ENCODE peak calls at places on chromosomes 13 and 19, in ten cellular contexts. W is neural progenitor cell, J is OCI-LY7, E is cardiac muscle cell, Q is right cardiac atrium, C is lower lobe of right lung, B is uterus, R is SK-N-SH, U is heart right ventricle, A is psoas muscle. L is an unnamed sample.

GRCh38 chr13:27211771-27212364 is 39.5 kb upstream of the RPL21 start:
- DNase-seq in W (no peak), J (no peak), E (no peak), Q (no peak), C (no peak), B (no peak), R (no peak), U (no peak), A (no peak), L (no peak)

GRCh38 chr13:81596224-81596753 is 1255.4 kb upstream of the SPRY2 start:
- DNase-seq in W (no peak), J (no peak), E (no peak), Q (no peak), C (no peak), B (no peak), R (no peak), U (no peak), A (no peak), L (no peak)

GRCh38 chr13:26449063-26449848 is 108.2 kb upstream of the WASF3 start:
- DNase-seq in W (no peak), J (no peak), E (no peak), Q (no peak), C (no peak), B (no peak), R (no peak), U (no peak), A (no peak), L (no peak)

GRCh38 chr13:23584275-23584674 is 14.1 kb downstream of the TNFRSF19 start:
- DNase-seq in W (no peak), J (no peak), E (no peak), Q (no peak), C (no peak), B (no peak), R (no peak), U (no peak), A (no peak), L (no peak)

GRCh38 chr19:4362871-4363545 is 19.6 kb downstream of the MPND start:
- DNase-seq in W (peak; percentile 42), J (peak; percentile 31), E (no peak), Q (no peak), C (no peak), B (no peak), R (no peak), U (no peak), A (no peak), L (no peak)

GRCh38 chr19:8336665-8337064 is 6.4 kb downstream of the KANK3 start:
- DNase-seq in W (no peak), J (no peak), E (no peak), Q (no peak), C (no peak), B (no peak), R (no peak), U (no peak), A (no peak), L (no peak)

GRCh38 chr13:50543767-50544166 is 299.7 kb downstream of the DLEU7 start:
- DNase-seq in W (peak; percentile 26), J (no peak), E (no peak), Q (peak; percentile 76), C (no peak), B (no peak), R (no peak), U (no peak), A (peak; percentile 22), L (peak; percentile 81)

GRCh38 chr13:110106726-110107125 is 200.2 kb downstream of the COL4A1 start:
- DNase-seq in W (no peak), J (no peak), E (no peak), Q (peak; percentile 84), C (no peak), B (peak; percentile 56), R (no peak), U (peak; percentile 57), A (no peak), L (no peak)

GRCh38 chr13:33435207-33435606 is 149.7 kb upstream of the STARD13 start:
- DNase-seq in W (no peak), J (no peak), E (no peak), Q (no peak), C (no peak), B (no peak), R (no peak), U (no peak), A (no peak), L (no peak)

GRCh38 chr13:95880346-95880745 is 172.9 kb downstream of the UGGT2 start:
- DNase-seq in W (no peak), J (no peak), E (no peak), Q (no peak), C (no peak), B (no peak), R (no peak), U (no peak), A (no peak), L (no peak)

GRCh38 chr13:48773531-48774275 is 120.0 kb downstream of the CYSLTR2 start:
- DNase-seq in W (no peak), J (no peak), E (no peak), Q (no peak), C (no peak), B (no peak), R (no peak), U (no peak), A (no peak), L (no peak)
- H3K9me3 ChIP-seq in W (peaks cover under 1% of the 10 kb centered on the region), J (no peaks in the 10 kb centered on the region), E (no peaks in the 10 kb centered on the region), Q (no peaks in the 10 kb centered on the region), C (no peaks in the 10 kb centered on the region), B (no peaks in the 10 kb centered on the region), R (no peaks in the 10 kb centered on the region), U (no peaks in the 10 kb centered on the region), A (no peaks in the 10 kb centered on the region), L (no peaks in the 10 kb centered on the region)

GRCh38 chr19:18853755-18854427 is 22.1 kb downstream of the UPF1 start:
- DNase-seq in W (no peak), J (no peak), E (no peak), Q (peak; percentile 32), C (no peak), B (no peak), R (no peak), U (no peak), A (peak; percentile 11), L (peak; percentile 21)
- H3K27ac ChIP-seq in W (no peak overlapping the region), J (no peak overlapping the region), E (no peak overlapping the region), Q (no peak overlapping the region), C (no peak overlapping the region), B (no peak overlapping the region), R (no peak overlapping the region), U (no peak overlapping the region), A (no peak overlapping the region), L (no peak overlapping the region)

GRCh38 chr19:41433171-41433570 is 6.0 kb upstream of the B3GNT8 start:
- DNase-seq in W (no peak), J (no peak), E (no peak), Q (peak; percentile 52), C (no peak), B (no peak), R (no peak), U (no peak), A (no peak), L (no peak)
- H3K9me3 ChIP-seq in W (no peaks in the 10 kb centered on the region), J (no peaks in the 10 kb centered on the region), E (no peaks in the 10 kb centered on the region), Q (no peaks in the 10 kb centered on the region), C (no peaks in the 10 kb centered on the region), B (no peaks in the 10 kb centered on the region), R (no peaks in the 10 kb centered on the region), U (no peaks in the 10 kb centered on the region), A (no peaks in the 10 kb centered on the region), L (no peaks in the 10 kb centered on the region)

DNA sequence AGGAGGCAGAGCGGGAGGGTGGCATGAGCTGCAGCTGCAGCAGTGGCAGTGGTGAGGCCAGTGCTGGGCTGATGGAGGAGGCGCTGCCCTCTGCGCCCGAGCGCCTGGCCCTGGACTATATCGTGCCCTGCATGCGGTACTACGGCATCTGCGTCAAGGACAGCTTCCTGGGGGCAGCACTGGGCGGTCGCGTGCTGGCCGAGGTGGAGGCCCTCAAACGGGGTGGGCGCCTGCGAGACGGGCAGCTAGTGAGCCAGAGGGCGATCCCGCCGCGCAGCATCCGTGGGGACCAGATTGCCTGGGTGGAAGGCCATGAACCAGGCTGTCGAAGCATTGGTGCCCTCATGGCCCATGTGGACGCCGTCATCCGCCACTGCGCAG is 2.0 kb downstream of the EGLN2 start:
- DNase-seq in W (no peak), J (no peak), E (no peak), Q (peak; percentile 69), C (no peak), B (no peak), R (no peak), U (no peak), A (no peak), L (no peak)
- H3K27ac ChIP-seq in W (no peak overlapping the region), J (no peak overlapping the region), E (peak overlapping the region; percentile 80), Q (no peak overlapping the region), C (peak overlapping the region; percentile 92), B (peak overlapping the region; percentile 94), R (no peak overlapping the region), U (peak overlapping the region; percentile 94), A (peak overlapping the region; percentile 41), L (no peak overlapping the region)

GRCh38 chr19:16404396-16404795 is 67.4 kb downstream of the EPS15L1 start:
- DNase-seq in W (no peak), J (no peak), E (no peak), Q (peak; percentile 39), C (no peak), B (no peak), R (no peak), U (no peak), A (no peak), L (no peak)
- H3K9me3 ChIP-seq in W (no peaks in the 10 kb centered on the region), J (no peaks in the 10 kb centered on the region), E (no peaks in the 10 kb centered on the region), Q (no peaks in the 10 kb centered on the region), C (no peaks in the 10 kb centered on the region), B (no peaks in the 10 kb centered on the region), R (no peaks in the 10 kb centered on the region), U (no peaks in the 10 kb centered on the region), A (no peaks in the 10 kb centered on the region), L (no peaks in the 10 kb centered on the region)

GRCh38 chr13:51763486-51763885 is 40.5 kb downstream of the DHRS12 start:
- DNase-seq in W (no peak), J (no peak), E (no peak), Q (no peak), C (no peak), B (no peak), R (no peak), U (no peak), A (no peak), L (no peak)
- H3K27ac ChIP-seq in W (no peak overlapping the region), J (no peak overlapping the region), E (no peak overlapping the region), Q (no peak overlapping the region), C (no peak overlapping the region), B (peak overlapping the region; percentile 79), R (peak overlapping the region; percentile 33), U (peak overlapping the region; percentile 39), A (no peak overlapping the region), L (no peak overlapping the region)

L was measured in SJCRH30.